ENCODE peak calls at places on chromosomes 1 and 21, in six cellular contexts. O is lower lobe of right lung, Q is A549, S is posterior vena cava, G is HT1080, Y is neuronal stem cell. E is an unnamed sample.

GRCh38 chr1:99707535-99708142 is 58.8 kb downstream of the FRRS1 start:
- DNase-seq in O (peak), Q (peak), S (peak), G (peak), Y (peak), E (peak)

GRCh38 chr1:95685091-95685490 is 451.1 kb downstream of the RWDD3 start:
- DNase-seq in O (no peak), Q (no peak), S (no peak), G (no peak), Y (no peak), E (no peak)

GRCh38 chr1:61274979-61275378 is 192.6 kb downstream of the NFIA start:
- DNase-seq in O (no peak), Q (no peak), S (no peak), G (no peak), Y (no peak), E (no peak)

GRCh38 chr21:45299026-45299863 is 11.6 kb upstream of the POFUT2 start:
- DNase-seq in O (peak), Q (no peak), S (no peak), G (no peak), Y (no peak), E (no peak)

GRCh38 chr1:46623733-46624695 is 7.4 kb upstream of the MOB3C start:
- DNase-seq in O (no peak), Q (no peak), S (no peak), G (no peak), Y (no peak), E (no peak)

GRCh38 chr1:6614019-6614952 is 755 bp downstream of the PHF13 start:
- DNase-seq in O (peak), Q (no peak), S (peak), G (no peak), Y (no peak), E (no peak)

GRCh38 chr1:27606708-27607238 is 2.8 kb upstream of the AHDC1 start:
- DNase-seq in O (no peak), Q (no peak), S (no peak), G (peak), Y (no peak), E (no peak)

GRCh38 chr21:15953551-15954116 is 223.9 kb downstream of the USP25 start:
- DNase-seq in O (no peak), Q (no peak), S (no peak), G (no peak), Y (no peak), E (no peak)

GRCh38 chr1:151047591-151047924 is at the start of gene C1orf56:
- DNase-seq in O (peak), Q (peak), S (peak), G (peak), Y (peak), E (no peak)

GRCh38 chr1:239123243-239123642 is 263.1 kb upstream of the CHRM3 start:
- DNase-seq in O (no peak), Q (peak), S (no peak), G (no peak), Y (no peak), E (no peak)

GRCh38 chr21:41802684-41803083 is 35.8 kb upstream of the RIPK4 start:
- DNase-seq in O (no peak), Q (no peak), S (peak), G (no peak), Y (no peak), E (no peak)

GRCh38 chr1:193019442-193020026 is 39.6 kb downstream of the UCHL5 start:
- DNase-seq in O (no peak), Q (peak), S (no peak), G (peak), Y (peak), E (no peak)

GRCh38 chr1:112436384-112437156 is 40.6 kb downstream of the CTTNBP2NL start:
- DNase-seq in O (no peak), Q (no peak), S (no peak), G (no peak), Y (no peak), E (no peak)